ENCODE peak calls at places on chromosomes 16 and 17, in five cellular contexts. One of them, this sample, is unnamed.

GRCh38 chr16:83113317-83113716 is 486.5 kb downstream of the CDH13 start:
- DNase-seq in transverse colon: no peak
- DNase-seq in breast epithelium: no peak
- DNase-seq in stomach: no peak
- DNase-seq in GM12891: no peak
- DNase-seq in this sample: no peak

GRCh38 chr16:66481943-66482390 is 54.9 kb downstream of the BEAN1 start:
- DNase-seq in transverse colon: no peak
- DNase-seq in breast epithelium: peak
- DNase-seq in stomach: peak
- DNase-seq in GM12891: no peak
- DNase-seq in this sample: no peak

GRCh38 chr16:73054732-73055481 is 7.0 kb upstream of the ZFHX3 start:
- DNase-seq in transverse colon: no peak
- DNase-seq in breast epithelium: no peak
- DNase-seq in stomach: no peak
- DNase-seq in GM12891: no peak
- DNase-seq in this sample: no peak

GRCh38 chr17:41559548-41559947 is 12.3 kb downstream of the KRT9 start:
- DNase-seq in transverse colon: no peak
- DNase-seq in breast epithelium: no peak
- DNase-seq in stomach: no peak
- DNase-seq in GM12891: no peak
- DNase-seq in this sample: no peak

GRCh38 chr17:42541041-42541833 is 5.2 kb downstream of the NAGLU start:
- DNase-seq in transverse colon: peak
- DNase-seq in breast epithelium: no peak
- DNase-seq in stomach: peak
- DNase-seq in GM12891: no peak
- DNase-seq in this sample: no peak

GRCh38 chr17:38852771-38853291 is 690 bp downstream of the RPL23 start:
- DNase-seq in transverse colon: no peak
- DNase-seq in breast epithelium: no peak
- DNase-seq in stomach: no peak
- DNase-seq in GM12891: no peak
- DNase-seq in this sample: no peak

GRCh38 chr17:20992987-20993862 is 49.6 kb downstream of the USP22 start:
- DNase-seq in transverse colon: peak
- DNase-seq in breast epithelium: peak
- DNase-seq in stomach: peak
- DNase-seq in GM12891: peak
- DNase-seq in this sample: peak

GRCh38 chr16:87701505-87701921 is 64.3 kb downstream of the KLHDC4 start:
- DNase-seq in transverse colon: no peak
- DNase-seq in breast epithelium: no peak
- DNase-seq in stomach: no peak
- DNase-seq in GM12891: no peak
- DNase-seq in this sample: no peak

GRCh38 chr16:175145-175949 is 1.1 kb upstream of the HBA1 start:
- DNase-seq in transverse colon: no peak
- DNase-seq in breast epithelium: no peak
- DNase-seq in stomach: no peak
- DNase-seq in GM12891: no peak
- DNase-seq in this sample: no peak

GRCh38 chr16:1310832-1311200 is 1.4 kb downstream of the UBE2I start:
- DNase-seq in transverse colon: no peak
- DNase-seq in breast epithelium: no peak
- DNase-seq in stomach: peak
- DNase-seq in GM12891: no peak
- DNase-seq in this sample: no peak

GRCh38 chr16:84427553-84427952 is 59.2 kb downstream of the ATP2C2 start:
- DNase-seq in transverse colon: no peak
- DNase-seq in breast epithelium: no peak
- DNase-seq in stomach: no peak
- DNase-seq in GM12891: no peak
- DNase-seq in this sample: no peak

GRCh38 chr17:76087531-76087930 is 8.5 kb downstream of the ZACN start:
- DNase-seq in transverse colon: no peak
- DNase-seq in breast epithelium: no peak
- DNase-seq in stomach: no peak
- DNase-seq in GM12891: no peak
- DNase-seq in this sample: no peak

GRCh38 chr16:88811600-88811849 is 203 bp downstream of the APRT start:
- DNase-seq in transverse colon: no peak
- DNase-seq in breast epithelium: no peak
- DNase-seq in stomach: no peak
- DNase-seq in GM12891: no peak
- DNase-seq in this sample: no peak

GRCh38 chr17:81471804-81472456 is 40.7 kb downstream of the ACTG1 start:
- DNase-seq in transverse colon: peak
- DNase-seq in breast epithelium: peak
- DNase-seq in stomach: no peak
- DNase-seq in GM12891: no peak
- DNase-seq in this sample: peak

GRCh38 chr16:11052080-11052808 is 107.9 kb downstream of the CLEC16A start:
- DNase-seq in transverse colon: peak
- DNase-seq in breast epithelium: no peak
- DNase-seq in stomach: no peak
- DNase-seq in GM12891: peak
- DNase-seq in this sample: peak

GRCh38 chr17:79057727-79058400 is 16.8 kb upstream of the ENGASE start:
- DNase-seq in transverse colon: no peak
- DNase-seq in breast epithelium: no peak
- DNase-seq in stomach: no peak
- DNase-seq in GM12891: no peak
- DNase-seq in this sample: no peak

GRCh38 chr16:84444476-84444875 is 60.0 kb downstream of the MEAK7 start:
- DNase-seq in transverse colon: no peak
- DNase-seq in breast epithelium: no peak
- DNase-seq in stomach: no peak
- DNase-seq in GM12891: no peak
- DNase-seq in this sample: no peak

GRCh38 chr17:76722279-76722678 is 4.1 kb downstream of the JMJD6 start:
- DNase-seq in transverse colon: no peak
- DNase-seq in breast epithelium: no peak
- DNase-seq in stomach: no peak
- DNase-seq in GM12891: no peak
- DNase-seq in this sample: no peak

GRCh38 chr17:61378658-61379456 is 20.8 kb upstream of the TBX2 start:
- DNase-seq in transverse colon: no peak
- DNase-seq in breast epithelium: no peak
- DNase-seq in stomach: no peak
- DNase-seq in GM12891: no peak
- DNase-seq in this sample: no peak

GRCh38 chr16:88466175-88466862 is 13.2 kb downstream of the ZFPM1 start:
- DNase-seq in transverse colon: no peak
- DNase-seq in breast epithelium: no peak
- DNase-seq in stomach: no peak
- DNase-seq in GM12891: peak
- DNase-seq in this sample: no peak

GRCh38 chr16:66652661-66653060 is 43.9 kb downstream of the CMTM4 start:
- DNase-seq in transverse colon: no peak
- DNase-seq in breast epithelium: no peak
- DNase-seq in stomach: no peak
- DNase-seq in GM12891: no peak
- DNase-seq in this sample: no peak

GRCh38 chr17:6910987-6911603 is 79.6 kb upstream of the TEKT1 start:
- DNase-seq in transverse colon: no peak
- DNase-seq in breast epithelium: no peak
- DNase-seq in stomach: no peak
- DNase-seq in GM12891: no peak
- DNase-seq in this sample: no peak

GRCh38 chr17:80790021-80790765 is 201.4 kb upstream of the CHMP6 start:
- DNase-seq in transverse colon: no peak
- DNase-seq in breast epithelium: peak
- DNase-seq in stomach: no peak
- DNase-seq in GM12891: peak
- DNase-seq in this sample: no peak

GRCh38 chr16:71726491-71727319 is 2.2 kb upstream of the PHLPP2 start:
- DNase-seq in transverse colon: no peak
- DNase-seq in breast epithelium: no peak
- DNase-seq in stomach: no peak
- DNase-seq in GM12891: no peak
- DNase-seq in this sample: no peak

GRCh38 chr16:71721066-71721740 is 3.3 kb downstream of the PHLPP2 start:
- DNase-seq in transverse colon: no peak
- DNase-seq in breast epithelium: no peak
- DNase-seq in stomach: no peak
- DNase-seq in GM12891: no peak
- DNase-seq in this sample: no peak

GRCh38 chr16:71724320-71724751 is at the start of gene PHLPP2:
- DNase-seq in transverse colon: no peak
- DNase-seq in breast epithelium: no peak
- DNase-seq in stomach: no peak
- DNase-seq in GM12891: no peak
- DNase-seq in this sample: no peak

GRCh38 chr16:71722801-71723536 is 1.5 kb downstream of the PHLPP2 start:
- DNase-seq in transverse colon: peak
- DNase-seq in breast epithelium: peak
- DNase-seq in stomach: peak
- DNase-seq in GM12891: peak
- DNase-seq in this sample: peak

GRCh38 chr16:71723537-71724319 is 773 bp downstream of the PHLPP2 start:
- DNase-seq in transverse colon: peak
- DNase-seq in breast epithelium: peak
- DNase-seq in stomach: peak
- DNase-seq in GM12891: peak
- DNase-seq in this sample: peak
- TF ChIP-seq POLR2AphosphoS5 in transverse colon: peak
- TF ChIP-seq POLR2AphosphoS5 in breast epithelium: no peak
- TF ChIP-seq POLR2AphosphoS5 in stomach: no peak
- TF ChIP-seq POLR2AphosphoS5 in GM12891: no peak
- TF ChIP-seq POLR2AphosphoS5 in this sample: no peak

GRCh38 chr17:72426948-72427760 is 306.3 kb downstream of the SOX9 start:
- DNase-seq in transverse colon: peak
- DNase-seq in breast epithelium: no peak
- DNase-seq in stomach: peak
- DNase-seq in GM12891: no peak
- DNase-seq in this sample: no peak

GRCh38 chr17:72424505-72425117 is 303.8 kb downstream of the SOX9 start:
- DNase-seq in transverse colon: no peak
- DNase-seq in breast epithelium: no peak
- DNase-seq in stomach: no peak
- DNase-seq in GM12891: no peak
- DNase-seq in this sample: no peak

GRCh38 chr17:72425133-72425795 is 304.4 kb downstream of the SOX9 start:
- DNase-seq in transverse colon: no peak
- DNase-seq in breast epithelium: no peak
- DNase-seq in stomach: no peak
- DNase-seq in GM12891: no peak
- DNase-seq in this sample: no peak

GRCh38 chr17:72426321-72426720 is 305.5 kb downstream of the SOX9 start:
- DNase-seq in transverse colon: no peak
- DNase-seq in breast epithelium: no peak
- DNase-seq in stomach: no peak
- DNase-seq in GM12891: no peak
- DNase-seq in this sample: no peak

DNA sequence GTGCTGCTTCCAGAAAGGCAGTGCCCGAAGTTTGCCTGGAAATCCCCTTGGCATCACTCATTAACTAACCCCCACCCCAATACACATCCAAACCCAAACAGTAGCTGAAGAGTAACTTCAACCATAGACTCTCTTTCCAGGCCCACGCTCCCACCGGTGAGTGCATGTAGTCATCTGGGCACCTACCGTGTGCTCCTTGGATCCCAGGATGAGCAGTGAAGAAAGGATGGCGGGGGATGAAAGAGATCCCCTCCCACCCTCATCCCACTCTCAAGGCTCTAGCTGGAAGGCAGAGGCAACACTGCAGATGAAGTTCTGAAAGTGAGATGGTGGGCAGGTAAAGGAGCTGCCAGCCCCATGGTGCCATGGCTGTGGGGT is 305.0 kb downstream of the SOX9 start:
- DNase-seq in transverse colon: no peak
- DNase-seq in breast epithelium: no peak
- DNase-seq in stomach: no peak
- DNase-seq in GM12891: no peak
- DNase-seq in this sample: no peak
- TF ChIP-seq POLR2AphosphoS5 in transverse colon: no peak
- TF ChIP-seq POLR2AphosphoS5 in breast epithelium: no peak
- TF ChIP-seq POLR2AphosphoS5 in stomach: no peak
- TF ChIP-seq POLR2AphosphoS5 in GM12891: no peak
- TF ChIP-seq POLR2AphosphoS5 in this sample: no peak

DNA sequence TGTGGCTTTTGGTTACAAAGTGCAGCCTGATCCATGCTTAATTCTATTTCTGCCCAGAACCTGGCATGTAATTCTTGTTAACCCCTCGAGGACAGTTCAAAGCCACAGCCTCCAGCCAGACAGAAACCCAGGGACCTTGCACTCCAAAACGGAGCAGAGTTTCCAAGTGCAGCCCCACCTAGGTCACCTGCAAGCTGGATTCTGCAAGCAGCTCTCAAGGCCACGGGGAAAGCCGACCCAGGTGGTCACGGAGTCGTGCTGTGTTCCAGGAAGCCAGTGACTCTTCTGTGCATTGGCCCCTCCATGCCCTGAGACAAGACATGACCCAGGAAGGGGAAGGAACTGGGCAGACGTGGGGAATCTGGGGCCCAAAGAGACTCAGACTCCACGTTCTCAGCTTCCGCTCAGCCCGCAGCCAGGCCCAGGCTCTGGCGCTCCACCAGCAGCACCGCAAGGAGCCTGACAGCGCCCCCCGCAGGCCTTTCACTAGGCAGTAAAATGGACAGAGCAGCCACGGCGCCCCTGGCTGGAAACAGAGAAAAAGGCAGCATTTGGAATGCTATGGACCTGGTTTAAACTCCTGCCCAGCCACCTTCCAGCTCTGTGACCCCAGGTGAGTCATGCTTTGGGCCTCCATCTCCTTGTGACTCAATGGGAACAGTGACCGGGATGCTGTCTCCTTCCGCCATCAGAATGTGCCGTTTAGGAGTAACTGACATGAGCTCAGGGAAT is 27.3 kb upstream of the GSG1L start:
- DNase-seq in transverse colon: no peak
- DNase-seq in breast epithelium: no peak
- DNase-seq in stomach: no peak
- DNase-seq in GM12891: no peak
- DNase-seq in this sample: no peak
- TF ChIP-seq POLR2AphosphoS5 in transverse colon: no peak
- TF ChIP-seq POLR2AphosphoS5 in breast epithelium: no peak
- TF ChIP-seq POLR2AphosphoS5 in stomach: no peak
- TF ChIP-seq POLR2AphosphoS5 in GM12891: no peak
- TF ChIP-seq POLR2AphosphoS5 in this sample: no peak

GRCh38 chr17:65538679-65539529 is 22.5 kb downstream of the AXIN2 start:
- DNase-seq in transverse colon: no peak
- DNase-seq in breast epithelium: no peak
- DNase-seq in stomach: no peak
- DNase-seq in GM12891: no peak
- DNase-seq in this sample: no peak

GRCh38 chr17:65539867-65540266 is 21.6 kb downstream of the AXIN2 start:
- DNase-seq in transverse colon: no peak
- DNase-seq in breast epithelium: no peak
- DNase-seq in stomach: no peak
- DNase-seq in GM12891: no peak
- DNase-seq in this sample: no peak

GRCh38 chr17:65536573-65537342 is 24.7 kb downstream of the AXIN2 start:
- DNase-seq in transverse colon: no peak
- DNase-seq in breast epithelium: no peak
- DNase-seq in stomach: no peak
- DNase-seq in GM12891: no peak
- DNase-seq in this sample: no peak

GRCh38 chr17:65537343-65537844 is 24.1 kb downstream of the AXIN2 start:
- DNase-seq in transverse colon: no peak
- DNase-seq in breast epithelium: no peak
- DNase-seq in stomach: no peak
- DNase-seq in GM12891: no peak
- DNase-seq in this sample: no peak

GRCh38 chr17:65537845-65538678 is 23.4 kb downstream of the AXIN2 start:
- DNase-seq in transverse colon: no peak
- DNase-seq in breast epithelium: no peak
- DNase-seq in stomach: no peak
- DNase-seq in GM12891: no peak
- DNase-seq in this sample: no peak
- TF ChIP-seq POLR2AphosphoS5 in transverse colon: peak
- TF ChIP-seq POLR2AphosphoS5 in breast epithelium: no peak
- TF ChIP-seq POLR2AphosphoS5 in stomach: no peak
- TF ChIP-seq POLR2AphosphoS5 in GM12891: no peak
- TF ChIP-seq POLR2AphosphoS5 in this sample: no peak

This sample was measured in GM12892.